ENCODE peak calls at places on chromosomes 4 and X, in seven cellular contexts. M, K, D, I, G, V and A are unnamed samples.
A peak's percentile ranks its signal among the peaks of the same experiment; 100 is the strongest.

GRCh38 chr4:57231781-57232180 is 121.6 kb upstream of the IGFBP7 start:
- DNase-seq in I (no peak), D (no peak), M (no peak), K (no peak), G (no peak), V (no peak), A (no peak)

GRCh38 chr4:149534779-149535178 is 280.9 kb downstream of the IQCM start:
- DNase-seq in M (no peak), D (no peak), V (no peak), I (no peak), G (no peak), K (no peak), A (no peak)

GRCh38 chr4:20087512-20087911 is 164.2 kb upstream of the SLIT2 start:
- DNase-seq in V (no peak), M (no peak), G (no peak), I (no peak), K (no peak), D (no peak), A (no peak)

GRCh38 chrX:64206556-64207162 is 1.2 kb upstream of the AMER1 start:
- DNase-seq in D (no peak), M (peak; percentile 55), G (no peak), K (no peak), I (no peak), V (no peak), A (no peak)

GRCh38 chr4:168408620-168409019 is 71.7 kb downstream of the DDX60L start:
- DNase-seq in K (peak; percentile 27), G (no peak), V (no peak), M (peak; percentile 98), D (no peak), I (peak; percentile 79), A (no peak)

GRCh38 chrX:25144043-25144940 is 128.5 kb upstream of the ARX start:
- DNase-seq in K (peak; percentile 26), G (peak; percentile 60), I (peak; percentile 60), M (peak; percentile 64), D (no peak), V (peak; percentile 10), A (peak; percentile 52)

GRCh38 chrX:132853040-132853439 is 105.4 kb downstream of the HS6ST2 start:
- DNase-seq in K (no peak), M (no peak), G (no peak), V (no peak), I (no peak), D (no peak), A (no peak)

GRCh38 chrX:13646154-13646549 is 6.8 kb upstream of the TCEANC start:
- DNase-seq in G (peak; percentile 58), V (peak; percentile 30), D (no peak), M (peak; percentile 65), I (peak; percentile 69), K (peak; percentile 24), A (peak; percentile 83)

GRCh38 chrX:107678957-107679740 is 50.8 kb downstream of the PRPS1 start:
- DNase-seq in D (no peak), K (no peak), G (no peak), V (no peak), M (peak; percentile 71), I (peak; percentile 24), A (peak; percentile 31)

GRCh38 chr4:147173317-147173716 is 227.7 kb upstream of the TTC29 start:
- DNase-seq in V (no peak), I (no peak), G (no peak), K (no peak), M (no peak), D (no peak), A (no peak)

GRCh38 chrX:84155938-84156337 is 32.1 kb downstream of the RPS6KA6 start:
- DNase-seq in D (no peak), G (no peak), M (peak; percentile 35), I (no peak), K (no peak), V (no peak), A (no peak)

GRCh38 chr4:119525005-119525749 is 103.4 kb downstream of the PDE5A start:
- DNase-seq in I (peak; percentile 37), D (no peak), K (no peak), M (peak; percentile 91), V (peak; percentile 81), G (no peak), A (no peak)

GRCh38 chrX:126063984-126064383 is 102.1 kb downstream of the DCAF12L2 start:
- DNase-seq in I (no peak), D (no peak), K (no peak), G (no peak), V (no peak), M (no peak), A (no peak)

GRCh38 chrX:72394518-72395163 is 88.9 kb upstream of the CITED1 start:
- DNase-seq in I (no peak), V (no peak), K (no peak), G (no peak), D (no peak), M (peak; percentile 50), A (no peak)

GRCh38 chrX:77442728-77443127 is 4.5 kb upstream of the FGF16 start:
- DNase-seq in V (peak; percentile 1), K (peak; percentile 59), G (no peak), D (no peak), I (peak; percentile 34), M (peak; percentile 81), A (no peak)

GRCh38 chr4:109010534-109010933 is 247.7 kb upstream of the ETNPPL start:
- DNase-seq in V (no peak), D (no peak), M (peak; percentile 17), K (no peak), I (no peak), G (no peak), A (no peak)

GRCh38 chr4:109005523-109005922 is 242.7 kb upstream of the ETNPPL start:
- DNase-seq in I (no peak), G (no peak), K (no peak), D (no peak), V (no peak), M (peak; percentile 73), A (no peak)

GRCh38 chr4:109009909-109010308 is 247.1 kb upstream of the ETNPPL start:
- DNase-seq in K (no peak), G (no peak), D (no peak), V (no peak), M (peak; percentile 84), I (no peak), A (no peak)

GRCh38 chr4:109011241-109012031 is 248.6 kb upstream of the ETNPPL start:
- DNase-seq in K (no peak), V (no peak), G (no peak), D (no peak), I (no peak), M (no peak), A (no peak)

DNA sequence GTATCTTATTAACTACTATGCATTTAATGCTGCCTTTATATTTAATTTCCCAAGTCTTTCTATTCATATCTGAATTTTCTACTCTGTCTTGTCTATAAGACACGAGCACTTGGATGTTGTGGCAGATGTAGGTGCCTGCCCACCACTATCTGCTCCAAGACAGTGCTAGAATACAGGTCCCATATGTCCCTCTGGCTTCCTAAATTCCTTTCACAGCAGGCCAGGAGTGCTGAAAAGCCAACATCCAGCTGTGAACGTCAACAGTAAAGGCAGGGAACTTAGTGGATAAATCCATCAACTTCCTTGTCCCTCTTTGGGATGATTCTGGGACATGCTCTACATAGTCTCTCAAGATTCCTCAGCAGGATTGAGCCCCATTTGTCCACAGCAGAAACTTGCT is 245.1 kb upstream of the ETNPPL start:
- DNase-seq in I (no peak), G (no peak), D (no peak), V (no peak), K (no peak), M (no peak), A (no peak)
- TF ChIP-seq CEBPB in I (no peak), G (no peak), D (no peak), V (no peak), K (no peak), M (no peak), A (no peak)

GRCh38 chr4:188374870-188375269 is 235.6 kb downstream of the TRIML1 start:
- DNase-seq in K (no peak), I (no peak), V (no peak), M (no peak), D (no peak), G (no peak), A (no peak)

GRCh38 chr4:188372051-188372450 is 232.8 kb downstream of the TRIML1 start:
- DNase-seq in I (no peak), V (no peak), G (no peak), K (peak; percentile 13), M (peak; percentile 73), D (no peak), A (no peak)

GRCh38 chr4:188370781-188371180 is 231.5 kb downstream of the TRIML1 start:
- DNase-seq in I (no peak), G (no peak), M (no peak), V (no peak), D (no peak), K (no peak), A (no peak)

DNA sequence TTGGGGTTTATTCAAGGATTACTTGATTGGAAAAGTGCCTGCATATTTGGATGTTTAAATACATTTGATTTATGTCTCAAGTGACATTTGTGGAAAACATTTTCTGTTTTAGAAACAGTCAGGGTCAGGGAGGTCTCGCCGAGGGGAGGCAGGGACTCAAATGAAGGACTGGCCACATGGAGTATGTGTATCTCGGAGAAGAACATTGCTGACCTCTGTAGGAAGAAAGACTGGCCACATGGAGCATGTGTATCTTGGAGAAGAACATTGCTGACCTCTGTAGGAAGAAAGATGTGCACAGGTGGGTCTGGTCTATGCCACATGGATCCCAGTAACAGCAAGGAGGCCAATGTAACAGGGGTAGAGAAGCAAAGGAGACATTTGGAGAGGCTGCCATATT is 233.6 kb downstream of the TRIML1 start:
- DNase-seq in G (no peak), I (peak; percentile 88), D (no peak), M (peak; percentile 47), K (peak; percentile 67), V (peak; percentile 25), A (peak; percentile 11)
- TF ChIP-seq CEBPB in G (no peak), I (no peak), D (no peak), M (no peak), K (no peak), V (no peak), A (no peak)

DNA sequence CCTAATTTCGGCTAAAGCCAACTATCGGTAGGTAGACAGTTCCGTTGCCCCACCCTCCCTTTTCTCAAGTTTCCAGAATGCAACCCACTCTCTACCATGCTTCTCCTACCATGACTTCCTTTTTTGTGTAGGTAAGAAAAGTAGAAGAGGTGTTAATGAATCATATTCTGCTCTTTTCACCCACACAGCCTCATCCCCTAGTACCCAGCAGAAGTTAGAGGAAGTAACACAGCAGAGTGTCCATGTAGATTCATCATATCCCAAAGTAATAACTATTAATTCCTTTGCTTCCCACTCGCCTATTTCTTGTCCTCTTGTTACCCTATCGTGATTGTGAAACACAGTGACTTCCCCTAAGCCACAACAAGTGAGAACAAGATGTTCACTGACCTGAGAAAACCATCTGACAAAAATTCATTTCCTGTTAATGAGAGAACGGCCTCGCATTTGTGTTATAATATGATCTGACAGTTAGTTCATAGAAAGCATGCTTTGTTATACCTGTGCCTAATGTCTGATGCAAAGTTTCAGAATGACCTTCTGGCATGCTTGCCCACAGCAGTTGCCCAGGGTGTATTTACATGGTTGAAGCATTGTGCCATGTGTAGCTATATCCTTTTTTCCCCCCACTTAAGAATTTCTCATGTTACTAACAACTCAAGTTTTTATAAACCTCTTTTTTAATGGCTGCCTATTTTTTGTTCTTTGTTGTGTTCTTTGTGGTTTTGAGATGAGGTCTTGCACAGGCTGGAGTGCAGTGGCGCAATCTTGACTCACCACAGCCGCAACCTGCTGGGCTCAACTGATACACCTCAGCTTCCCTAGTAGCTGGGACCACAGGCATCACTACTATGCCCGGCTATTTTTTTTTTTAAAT is 185.6 kb downstream of the RAP1GDS1 start:
- DNase-seq in K (no peak), D (peak; percentile 61), M (peak; percentile 31), G (no peak), I (no peak), V (no peak), A (no peak)
- TF ChIP-seq CEBPB in K (no peak), D (no peak), M (peak; percentile 41), G (no peak), I (no peak), V (no peak), A (no peak)

GRCh38 chr4:110270492-110271197 is 72.2 kb upstream of the ELOVL6 start:
- DNase-seq in G (no peak), D (no peak), I (no peak), V (no peak), M (peak; percentile 67), K (no peak), A (no peak)
- TF ChIP-seq CEBPB in G (no peak), D (no peak), I (no peak), V (no peak), M (peak; percentile 44), K (no peak), A (no peak)